ENCODE peak calls at places on chromosomes 13 and 19, in six cellular contexts. A is Peyer's patch; Q is left ventricle myocardium inferior; F is pancreas; I is CD4-positive, CD25-positive, alpha-beta regulatory T cell; O is SK-N-SH. N is an unnamed sample.

GRCh38 chr13:50798923-50799322 is 44.6 kb downstream of the DLEU7 start:
- DNase-seq in A (no peak), O (no peak), I (no peak), Q (no peak), F (no peak), N (no peak)

GRCh38 chr19:46350758-46351159 is 3.9 kb downstream of the PPP5C start:
- DNase-seq in F (peak; percentile 55), I (peak; percentile 73), Q (no peak), O (no peak), A (peak; percentile 50), N (peak; percentile 63)

GRCh38 chr13:76677047-76677446 is 209.2 kb downstream of the KCTD12 start:
- DNase-seq in F (no peak), A (no peak), Q (peak; percentile 63), O (no peak), I (no peak), N (peak; percentile 34)

GRCh38 chr13:62524498-62524897 is 1108.8 kb upstream of the PCDH20 start:
- DNase-seq in O (no peak), Q (no peak), F (no peak), A (no peak), I (no peak), N (no peak)

GRCh38 chr19:33522371-33522662 is 726 bp upstream of the PEPD start:
- DNase-seq in I (no peak), A (no peak), O (no peak), Q (no peak), F (no peak), N (no peak)

GRCh38 chr13:85313761-85314503 is 485.3 kb downstream of the SLITRK6 start:
- DNase-seq in I (no peak), Q (no peak), F (no peak), O (peak; percentile 24), A (no peak), N (peak; percentile 64)

GRCh38 chr19:36136975-36137686 is 2.7 kb upstream of the CAPNS1 start:
- DNase-seq in I (peak; percentile 5), F (peak; percentile 75), O (no peak), A (peak; percentile 75), Q (peak; percentile 40), N (peak; percentile 70)

GRCh38 chr19:55390461-55390880 is 4.7 kb downstream of the RPL28 start:
- DNase-seq in Q (no peak), O (no peak), A (no peak), I (no peak), F (no peak), N (no peak)

GRCh38 chr19:18198374-18198773 is 5.4 kb downstream of the MPV17L2 start:
- DNase-seq in F (no peak), I (no peak), O (no peak), Q (no peak), A (no peak), N (no peak)

GRCh38 chr19:45472557-45473365 is 5.0 kb downstream of the FOSB start:
- DNase-seq in Q (no peak), F (no peak), A (no peak), I (no peak), O (no peak), N (no peak)

GRCh38 chr19:1864480-1865171 is 1.2 kb upstream of the KLF16 start:
- DNase-seq in O (peak; percentile 90), F (peak; percentile 81), Q (peak; percentile 75), I (peak; percentile 62), A (peak; percentile 82), N (peak; percentile 58)

GRCh38 chr13:35140831-35141230 is 198.8 kb downstream of the NBEA start:
- DNase-seq in A (no peak), I (no peak), F (no peak), Q (no peak), O (no peak), N (peak; percentile 59)

GRCh38 chr19:13143135-13143534 is 7.0 kb downstream of the STX10 start:
- DNase-seq in A (no peak), O (no peak), F (no peak), I (no peak), Q (no peak), N (no peak)

DNA sequence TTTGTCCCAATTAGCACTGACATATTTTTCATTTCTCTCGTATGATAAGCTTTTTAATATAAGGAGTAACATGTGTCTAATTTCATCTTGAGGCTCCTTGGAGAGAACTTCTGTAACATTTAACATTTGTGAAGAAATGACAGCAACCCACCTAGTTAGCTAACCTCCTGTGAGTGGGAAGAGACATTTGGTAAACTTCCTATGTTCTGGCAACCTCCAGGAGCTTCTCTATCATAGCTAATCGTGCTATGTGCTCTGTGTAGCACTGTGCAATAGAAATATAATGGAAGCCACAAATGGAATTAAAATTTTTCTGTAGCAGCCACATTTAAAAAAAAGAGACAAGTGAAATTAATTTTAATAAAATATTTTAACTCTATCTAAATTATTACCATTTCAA is 5.4 kb upstream of the OLFM4 start:
- DNase-seq in O (no peak), A (no peak), F (no peak), I (no peak), Q (no peak), N (no peak)
- H3K4me1 ChIP-seq in O (no peaks in the 10 kb centered on the region), A (no peaks in the 10 kb centered on the region), F (peaks cover 11% of the 10 kb centered on the region), I (no peaks in the 10 kb centered on the region), Q (no peaks in the 10 kb centered on the region), N (no peaks in the 10 kb centered on the region)

DNA sequence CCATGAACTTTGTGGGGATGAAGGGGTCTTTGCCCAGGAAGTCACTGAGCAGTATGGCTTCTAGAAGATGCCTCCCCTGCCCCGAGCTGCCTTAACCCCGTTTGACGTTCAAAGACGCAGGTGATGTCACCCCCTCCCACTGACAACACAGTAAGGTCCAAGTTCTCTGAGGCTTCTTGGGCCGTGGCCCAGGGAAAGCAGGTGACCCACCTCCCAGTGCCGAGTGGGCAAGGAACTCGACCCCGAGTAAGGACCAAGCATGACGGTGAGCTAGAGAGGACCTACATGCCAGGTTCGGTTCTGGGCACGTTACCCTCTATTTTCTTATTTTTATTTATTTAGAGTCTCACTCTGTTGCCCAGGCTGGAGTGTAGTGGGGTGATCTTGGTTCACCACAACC is 81.3 kb downstream of the SLC6A16 start:
- DNase-seq in F (no peak), O (no peak), I (no peak), A (no peak), Q (no peak), N (no peak)
- H3K4me3 ChIP-seq in F (no peak overlapping the region), O (no peak overlapping the region), I (no peak overlapping the region), A (no peak overlapping the region), Q (no peak overlapping the region), N (no peak overlapping the region)

DNA sequence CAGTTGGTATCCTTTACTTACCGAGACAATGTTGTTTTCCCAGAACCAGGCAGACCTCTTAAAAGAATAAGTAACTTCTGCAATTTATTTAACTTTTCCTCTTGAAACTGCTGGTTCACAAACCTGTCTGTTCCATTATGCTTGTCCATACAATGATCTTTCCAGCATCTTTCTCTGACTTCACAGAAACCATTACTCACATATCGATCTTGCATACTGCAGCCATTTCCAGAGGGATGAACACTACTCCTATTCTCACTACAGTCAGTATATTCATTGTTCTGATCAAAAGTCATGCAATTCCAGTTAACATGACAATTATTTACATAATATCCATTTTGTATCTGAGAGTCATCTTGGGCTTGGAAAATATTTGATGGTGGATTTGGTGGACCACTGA is 2.8 kb downstream of the N4BP2L2 start:
- DNase-seq in I (no peak), A (no peak), O (no peak), F (no peak), Q (no peak), N (no peak)
- H3K4me1 ChIP-seq in I (peaks cover 72% of the 10 kb centered on the region), A (no peaks in the 10 kb centered on the region), O (peaks cover 5% of the 10 kb centered on the region), F (peaks cover 45% of the 10 kb centered on the region), Q (peaks cover 84% of the 10 kb centered on the region), N (peaks cover 22% of the 10 kb centered on the region)

DNA sequence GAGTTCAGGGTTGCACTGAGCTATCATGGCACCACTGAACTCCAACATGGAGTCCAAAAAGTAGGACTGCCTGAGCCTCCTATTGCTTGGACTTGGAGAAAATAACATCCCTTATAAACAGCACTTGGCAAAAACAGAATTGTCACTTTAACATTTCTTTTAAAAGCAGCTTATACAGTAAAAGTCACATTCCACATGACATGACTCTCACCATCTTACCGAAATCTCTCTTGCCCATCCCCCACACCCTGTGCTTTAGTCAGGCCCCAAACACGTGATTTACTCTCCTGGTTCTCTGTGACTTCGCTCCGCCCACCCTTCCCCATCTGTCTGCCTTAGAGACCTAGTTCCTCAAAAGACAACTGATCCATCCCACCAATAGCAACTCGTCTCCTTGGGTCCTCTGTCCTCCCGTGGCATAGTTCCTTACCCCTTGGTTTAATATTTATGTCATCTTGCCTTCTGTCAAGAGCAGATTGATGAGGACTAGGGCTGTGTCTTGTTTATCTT is 4.6 kb downstream of the SAFB start:
- DNase-seq in O (no peak), I (peak; percentile 56), F (no peak), A (no peak), Q (peak; percentile 56), N (no peak)
- H3K4me3 ChIP-seq in O (no peak overlapping the region), I (no peak overlapping the region), F (no peak overlapping the region), A (no peak overlapping the region), Q (no peak overlapping the region), N (no peak overlapping the region)

DNA sequence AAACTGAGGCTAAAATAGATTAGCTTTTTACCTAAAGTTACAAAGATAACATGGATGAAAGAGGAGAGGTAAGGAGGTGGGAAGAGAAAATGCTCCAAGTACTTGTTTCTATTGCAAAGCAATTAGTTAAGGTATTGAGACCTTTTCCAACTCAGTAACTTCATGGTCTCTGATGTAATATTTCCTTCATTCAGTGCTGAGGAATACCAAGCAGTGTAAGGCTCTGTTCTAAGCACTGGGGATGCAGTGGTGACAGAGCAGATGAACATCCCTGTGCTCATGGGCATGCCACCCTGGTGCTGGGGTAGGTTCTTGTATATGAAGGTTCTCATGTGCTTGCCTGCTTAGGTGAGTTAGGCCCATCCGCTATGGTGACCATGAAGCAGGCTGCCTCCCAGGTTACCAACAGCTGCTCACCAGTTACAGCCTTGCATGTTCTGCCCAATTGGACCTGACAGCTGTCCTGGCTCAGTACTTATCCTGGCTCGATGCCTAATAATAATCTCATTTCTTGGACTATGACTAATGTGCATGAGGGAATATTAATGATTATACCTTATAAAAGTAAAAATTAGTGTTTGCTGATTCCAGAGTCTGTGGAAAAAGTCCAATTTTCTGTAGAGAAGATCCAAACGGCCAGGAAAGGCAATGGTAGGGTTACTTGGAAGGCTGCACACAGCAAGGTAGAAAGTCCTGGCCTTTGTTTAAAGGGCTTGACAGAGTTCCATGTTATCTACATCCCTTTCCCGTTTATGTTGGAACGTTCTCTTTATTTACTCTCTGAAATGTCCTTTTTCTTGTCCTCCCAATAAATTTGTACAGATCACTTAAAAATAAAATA is 48.3 kb downstream of the LATS2 start:
- DNase-seq in O (no peak), A (no peak), Q (no peak), I (no peak), F (peak; percentile 36), N (peak; percentile 62)
- H3K4me1 ChIP-seq in O (peaks cover 55% of the 10 kb centered on the region), A (no peaks in the 10 kb centered on the region), Q (peaks cover 99% of the 10 kb centered on the region), I (no peaks in the 10 kb centered on the region), F (peaks cover 28% of the 10 kb centered on the region), N (peaks cover 43% of the 10 kb centered on the region)

GRCh38 chr13:112073245-112074138 is 6.5 kb downstream of the SOX1 start:
- DNase-seq in Q (no peak), I (no peak), F (no peak), O (no peak), A (no peak), N (no peak)

GRCh38 chr13:112071902-112072530 is 5.1 kb downstream of the SOX1 start:
- DNase-seq in F (no peak), I (no peak), O (no peak), A (no peak), Q (no peak), N (no peak)

GRCh38 chr13:112072531-112073244 is 5.7 kb downstream of the SOX1 start:
- DNase-seq in I (no peak), A (no peak), O (no peak), Q (no peak), F (no peak), N (no peak)

GRCh38 chr13:112071011-112071901 is 4.3 kb downstream of the SOX1 start:
- DNase-seq in F (no peak), O (no peak), A (no peak), I (no peak), Q (no peak), N (no peak)

GRCh38 chr13:112074139-112074710 is 7.3 kb downstream of the SOX1 start:
- DNase-seq in A (no peak), Q (no peak), F (no peak), I (no peak), O (no peak), N (no peak)
- H3K4me3 ChIP-seq in A (no peak overlapping the region), Q (peak overlapping the region; percentile 45), F (no peak overlapping the region), I (no peak overlapping the region), O (no peak overlapping the region), N (no peak overlapping the region)

N was measured in endothelial cell of umbilical vein.